ENCODE peak calls at places on chromosomes 5 and 9, in nine cellular contexts. One of them, this sample, is unnamed.

GRCh38 chr5:124544366-124545055 is 201.9 kb downstream of the ZNF608 start:
- DNase-seq in choroid plexus epithelial cell: peak
- DNase-seq in CD4-positive, alpha-beta T cell: no peak
- DNase-seq in fibroblast of pulmonary artery: no peak
- DNase-seq in glutamatergic neuron: no peak
- DNase-seq in T-helper 2 cell: no peak
- DNase-seq in SK-N-DZ: no peak
- DNase-seq in BJ: no peak
- DNase-seq in fibroblast of the aortic adventitia: no peak
- DNase-seq in this sample: no peak

GRCh38 chr9:129954868-129955550 is 88.0 kb downstream of the FNBP1 start:
- DNase-seq in choroid plexus epithelial cell: peak
- DNase-seq in CD4-positive, alpha-beta T cell: no peak
- DNase-seq in fibroblast of pulmonary artery: peak
- DNase-seq in glutamatergic neuron: no peak
- DNase-seq in T-helper 2 cell: no peak
- DNase-seq in SK-N-DZ: no peak
- DNase-seq in BJ: no peak
- DNase-seq in fibroblast of the aortic adventitia: peak
- DNase-seq in this sample: no peak

GRCh38 chr5:138544171-138545134 is 1.4 kb upstream of the ETF1 start:
- DNase-seq in choroid plexus epithelial cell: peak
- DNase-seq in CD4-positive, alpha-beta T cell: no peak
- DNase-seq in fibroblast of pulmonary artery: peak
- DNase-seq in glutamatergic neuron: no peak
- DNase-seq in T-helper 2 cell: no peak
- DNase-seq in SK-N-DZ: no peak
- DNase-seq in BJ: no peak
- DNase-seq in fibroblast of the aortic adventitia: peak
- DNase-seq in this sample: no peak

GRCh38 chr9:78676623-78677022 is 379.7 kb downstream of the PSAT1 start:
- DNase-seq in choroid plexus epithelial cell: peak
- DNase-seq in CD4-positive, alpha-beta T cell: no peak
- DNase-seq in fibroblast of pulmonary artery: peak
- DNase-seq in glutamatergic neuron: no peak
- DNase-seq in T-helper 2 cell: no peak
- DNase-seq in SK-N-DZ: no peak
- DNase-seq in BJ: peak
- DNase-seq in fibroblast of the aortic adventitia: peak
- DNase-seq in this sample: no peak

GRCh38 chr5:130037905-130038304 is 133.6 kb downstream of the CHSY3 start:
- DNase-seq in choroid plexus epithelial cell: no peak
- DNase-seq in CD4-positive, alpha-beta T cell: no peak
- DNase-seq in fibroblast of pulmonary artery: no peak
- DNase-seq in glutamatergic neuron: no peak
- DNase-seq in T-helper 2 cell: no peak
- DNase-seq in SK-N-DZ: no peak
- DNase-seq in BJ: no peak
- DNase-seq in fibroblast of the aortic adventitia: no peak
- DNase-seq in this sample: no peak

GRCh38 chr9:107484117-107484723 is 5.3 kb downstream of the KLF4 start:
- DNase-seq in choroid plexus epithelial cell: peak
- DNase-seq in CD4-positive, alpha-beta T cell: no peak
- DNase-seq in fibroblast of pulmonary artery: peak
- DNase-seq in glutamatergic neuron: no peak
- DNase-seq in T-helper 2 cell: no peak
- DNase-seq in SK-N-DZ: peak
- DNase-seq in BJ: no peak
- DNase-seq in fibroblast of the aortic adventitia: peak
- DNase-seq in this sample: no peak

GRCh38 chr5:172163346-172163745 is 24.7 kb downstream of the STK10 start:
- DNase-seq in choroid plexus epithelial cell: no peak
- DNase-seq in CD4-positive, alpha-beta T cell: no peak
- DNase-seq in fibroblast of pulmonary artery: no peak
- DNase-seq in glutamatergic neuron: no peak
- DNase-seq in T-helper 2 cell: no peak
- DNase-seq in SK-N-DZ: no peak
- DNase-seq in BJ: no peak
- DNase-seq in fibroblast of the aortic adventitia: peak
- DNase-seq in this sample: no peak

GRCh38 chr9:121885345-121885901 is 207.7 kb downstream of the TTLL11 start:
- DNase-seq in choroid plexus epithelial cell: peak
- DNase-seq in CD4-positive, alpha-beta T cell: no peak
- DNase-seq in fibroblast of pulmonary artery: no peak
- DNase-seq in glutamatergic neuron: no peak
- DNase-seq in T-helper 2 cell: no peak
- DNase-seq in SK-N-DZ: no peak
- DNase-seq in BJ: no peak
- DNase-seq in fibroblast of the aortic adventitia: peak
- DNase-seq in this sample: no peak

GRCh38 chr5:142748568-142749249 is 21.5 kb upstream of the ARHGAP26 start:
- DNase-seq in choroid plexus epithelial cell: peak
- DNase-seq in CD4-positive, alpha-beta T cell: peak
- DNase-seq in fibroblast of pulmonary artery: no peak
- DNase-seq in glutamatergic neuron: peak
- DNase-seq in T-helper 2 cell: no peak
- DNase-seq in SK-N-DZ: peak
- DNase-seq in BJ: no peak
- DNase-seq in fibroblast of the aortic adventitia: no peak
- DNase-seq in this sample: peak

GRCh38 chr9:83011611-83012010 is 51.3 kb downstream of the RASEF start:
- DNase-seq in choroid plexus epithelial cell: no peak
- DNase-seq in CD4-positive, alpha-beta T cell: no peak
- DNase-seq in fibroblast of pulmonary artery: no peak
- DNase-seq in glutamatergic neuron: no peak
- DNase-seq in T-helper 2 cell: no peak
- DNase-seq in SK-N-DZ: no peak
- DNase-seq in BJ: peak
- DNase-seq in fibroblast of the aortic adventitia: peak
- DNase-seq in this sample: no peak

GRCh38 chr9:70746760-70747159 is 332.3 kb upstream of the KLF9 start:
- DNase-seq in choroid plexus epithelial cell: no peak
- DNase-seq in CD4-positive, alpha-beta T cell: no peak
- DNase-seq in fibroblast of pulmonary artery: peak
- DNase-seq in glutamatergic neuron: no peak
- DNase-seq in T-helper 2 cell: no peak
- DNase-seq in SK-N-DZ: peak
- DNase-seq in BJ: peak
- DNase-seq in fibroblast of the aortic adventitia: peak
- DNase-seq in this sample: no peak

GRCh38 chr9:125631391-125632085 is 75.5 kb downstream of the MAPKAP1 start:
- DNase-seq in choroid plexus epithelial cell: peak
- DNase-seq in CD4-positive, alpha-beta T cell: no peak
- DNase-seq in fibroblast of pulmonary artery: peak
- DNase-seq in glutamatergic neuron: no peak
- DNase-seq in T-helper 2 cell: no peak
- DNase-seq in SK-N-DZ: peak
- DNase-seq in BJ: no peak
- DNase-seq in fibroblast of the aortic adventitia: peak
- DNase-seq in this sample: peak